ENCODE peak calls at places on chromosomes 12 and 14, in four cellular contexts. One of them, this sample, is unnamed.

GRCh38 chr14:51308872-51309271 is 68.8 kb downstream of the TMX1 start:
- DNase-seq in A549: no peak
- DNase-seq in HepG2: no peak
- DNase-seq in K562: no peak
- DNase-seq in this sample: no peak

GRCh38 chr12:70364695-70365397 is 1.2 kb upstream of the KCNMB4 start:
- DNase-seq in A549: peak; percentile 19
- DNase-seq in HepG2: no peak
- DNase-seq in K562: no peak
- DNase-seq in this sample: peak; percentile 23

GRCh38 chr12:113537751-113538087 is 66.0 kb upstream of the LHX5 start:
- DNase-seq in A549: peak; percentile 13
- DNase-seq in HepG2: no peak
- DNase-seq in K562: no peak
- DNase-seq in this sample: no peak

GRCh38 chr12:46217686-46218508 is 50.9 kb downstream of the SLC38A1 start:
- DNase-seq in A549: no peak
- DNase-seq in HepG2: no peak
- DNase-seq in K562: no peak
- DNase-seq in this sample: no peak

GRCh38 chr12:203462-204260 is 10.3 kb downstream of the SLC6A12 start:
- DNase-seq in A549: peak; percentile 26
- DNase-seq in HepG2: no peak
- DNase-seq in K562: peak; percentile 63
- DNase-seq in this sample: peak; percentile 59

GRCh38 chr14:50846171-50846880 is 15.4 kb upstream of the NIN start:
- DNase-seq in A549: peak; percentile 15
- DNase-seq in HepG2: no peak
- DNase-seq in K562: no peak
- DNase-seq in this sample: no peak

GRCh38 chr14:68638056-68638816 is 154.6 kb downstream of the ZFP36L1 start:
- DNase-seq in A549: no peak
- DNase-seq in HepG2: peak; percentile 45
- DNase-seq in K562: no peak
- DNase-seq in this sample: no peak

GRCh38 chr14:61562321-61563161 is 132.8 kb upstream of the HIF1A start:
- DNase-seq in A549: peak; percentile 93
- DNase-seq in HepG2: peak; percentile 90
- DNase-seq in K562: peak; percentile 55
- DNase-seq in this sample: no peak

GRCh38 chr12:113891737-113892520 is 74.2 kb downstream of the RBM19 start:
- DNase-seq in A549: no peak
- DNase-seq in HepG2: no peak
- DNase-seq in K562: no peak
- DNase-seq in this sample: no peak

GRCh38 chr14:49497725-49498348 is 88.3 kb downstream of the RPS29 start:
- DNase-seq in A549: peak; percentile 77
- DNase-seq in HepG2: peak; percentile 70
- DNase-seq in K562: peak; percentile 57
- DNase-seq in this sample: no peak

GRCh38 chr14:25267186-25267585 is 217.2 kb upstream of the STXBP6 start:
- DNase-seq in A549: no peak
- DNase-seq in HepG2: no peak
- DNase-seq in K562: no peak
- DNase-seq in this sample: no peak

GRCh38 chr12:34392741-34393085 is 370.4 kb downstream of the ALG10 start:
- DNase-seq in A549: no peak
- DNase-seq in HepG2: no peak
- DNase-seq in K562: no peak
- DNase-seq in this sample: no peak

GRCh38 chr14:63134801-63135200 is 69.4 kb upstream of the RHOJ start:
- DNase-seq in A549: peak; percentile 4
- DNase-seq in HepG2: no peak
- DNase-seq in K562: peak; percentile 6
- DNase-seq in this sample: no peak

GRCh38 chr12:104454997-104455396 is 1.8 kb upstream of the CHST11 start:
- DNase-seq in A549: peak; percentile 63
- DNase-seq in HepG2: no peak
- DNase-seq in K562: no peak
- DNase-seq in this sample: no peak

GRCh38 chr12:131940121-131940520 is 9.6 kb upstream of the EP400 start:
- DNase-seq in A549: no peak
- DNase-seq in HepG2: no peak
- DNase-seq in K562: no peak
- DNase-seq in this sample: no peak

GRCh38 chr14:92603309-92604257 is 90.0 kb downstream of the RIN3 start:
- DNase-seq in A549: peak; percentile 46
- DNase-seq in HepG2: no peak
- DNase-seq in K562: no peak
- DNase-seq in this sample: no peak

GRCh38 chr12:113186666-113187325 is 1.3 kb downstream of the RITA1 start:
- DNase-seq in A549: no peak
- DNase-seq in HepG2: no peak
- DNase-seq in K562: no peak
- DNase-seq in this sample: no peak

GRCh38 chr14:57317248-57317833 is 48.6 kb downstream of the AP5M1 start:
- DNase-seq in A549: peak; percentile 81
- DNase-seq in HepG2: peak; percentile 76
- DNase-seq in K562: peak; percentile 55
- DNase-seq in this sample: peak; percentile 77

GRCh38 chr12:38392584-38393144 is 76.1 kb downstream of the ALG10B start:
- DNase-seq in A549: peak; percentile 35
- DNase-seq in HepG2: no peak
- DNase-seq in K562: no peak
- DNase-seq in this sample: no peak

GRCh38 chr14:90518941-90519256 is 122.1 kb downstream of the CALM1 start:
- DNase-seq in A549: peak; percentile 46
- DNase-seq in HepG2: peak; percentile 53
- DNase-seq in K562: peak; percentile 66
- DNase-seq in this sample: peak; percentile 79

GRCh38 chr14:96630281-96630680 is 128.1 kb downstream of the PAPOLA start:
- DNase-seq in A549: no peak
- DNase-seq in HepG2: no peak
- DNase-seq in K562: no peak
- DNase-seq in this sample: no peak

GRCh38 chr12:15534322-15534721 is 212.0 kb downstream of the PTPRO start:
- DNase-seq in A549: no peak
- DNase-seq in HepG2: no peak
- DNase-seq in K562: no peak
- DNase-seq in this sample: no peak

GRCh38 chr12:75852143-75852542 is 179.4 kb downstream of the PHLDA1 start:
- DNase-seq in A549: no peak
- DNase-seq in HepG2: no peak
- DNase-seq in K562: no peak
- DNase-seq in this sample: no peak

GRCh38 chr12:34215213-34215892 is 193.1 kb downstream of the ALG10 start:
- DNase-seq in A549: no peak
- DNase-seq in HepG2: no peak
- DNase-seq in K562: no peak
- DNase-seq in this sample: no peak

GRCh38 chr12:104457746-104458644 is 1.2 kb downstream of the CHST11 start:
- DNase-seq in A549: peak; percentile 27
- DNase-seq in HepG2: no peak
- DNase-seq in K562: peak; percentile 65
- DNase-seq in this sample: peak; percentile 51

GRCh38 chr12:102992297-102992696 is 34.8 kb downstream of the ASCL1 start:
- DNase-seq in A549: peak; percentile 10
- DNase-seq in HepG2: peak; percentile 25
- DNase-seq in K562: no peak
- DNase-seq in this sample: no peak

GRCh38 chr14:104134061-104134965 is 4.1 kb upstream of the KIF26A start:
- DNase-seq in A549: no peak
- DNase-seq in HepG2: no peak
- DNase-seq in K562: no peak
- DNase-seq in this sample: peak; percentile 15

GRCh38 chr12:124555168-124555928 is 12.1 kb downstream of the NCOR2 start:
- DNase-seq in A549: no peak
- DNase-seq in HepG2: no peak
- DNase-seq in K562: no peak
- DNase-seq in this sample: no peak

GRCh38 chr14:93008381-93008780 is 85.4 kb downstream of the CHGA start:
- DNase-seq in A549: no peak
- DNase-seq in HepG2: no peak
- DNase-seq in K562: peak; percentile 21
- DNase-seq in this sample: no peak

GRCh38 chr14:95774265-95775160 is 60.6 kb upstream of the TCL1A start:
- DNase-seq in A549: peak; percentile 57
- DNase-seq in HepG2: peak; percentile 41
- DNase-seq in K562: peak; percentile 63
- DNase-seq in this sample: peak; percentile 76

GRCh38 chr14:69647216-69647615 is 35.8 kb downstream of the SUSD6 start:
- DNase-seq in A549: no peak
- DNase-seq in HepG2: no peak
- DNase-seq in K562: no peak
- DNase-seq in this sample: no peak

GRCh38 chr14:75989134-75989533 is 3.6 kb downstream of the IFT43 start:
- DNase-seq in A549: peak; percentile 28
- DNase-seq in HepG2: peak; percentile 84
- DNase-seq in K562: no peak
- DNase-seq in this sample: no peak

GRCh38 chr14:68938515-68939423 is 40.3 kb downstream of the ACTN1 start:
- DNase-seq in A549: peak; percentile 90
- DNase-seq in HepG2: peak; percentile 96
- DNase-seq in K562: no peak
- DNase-seq in this sample: no peak

GRCh38 chr14:28599191-28599590 is 167.4 kb upstream of the FOXG1 start:
- DNase-seq in A549: no peak
- DNase-seq in HepG2: no peak
- DNase-seq in K562: no peak
- DNase-seq in this sample: no peak

DNA sequence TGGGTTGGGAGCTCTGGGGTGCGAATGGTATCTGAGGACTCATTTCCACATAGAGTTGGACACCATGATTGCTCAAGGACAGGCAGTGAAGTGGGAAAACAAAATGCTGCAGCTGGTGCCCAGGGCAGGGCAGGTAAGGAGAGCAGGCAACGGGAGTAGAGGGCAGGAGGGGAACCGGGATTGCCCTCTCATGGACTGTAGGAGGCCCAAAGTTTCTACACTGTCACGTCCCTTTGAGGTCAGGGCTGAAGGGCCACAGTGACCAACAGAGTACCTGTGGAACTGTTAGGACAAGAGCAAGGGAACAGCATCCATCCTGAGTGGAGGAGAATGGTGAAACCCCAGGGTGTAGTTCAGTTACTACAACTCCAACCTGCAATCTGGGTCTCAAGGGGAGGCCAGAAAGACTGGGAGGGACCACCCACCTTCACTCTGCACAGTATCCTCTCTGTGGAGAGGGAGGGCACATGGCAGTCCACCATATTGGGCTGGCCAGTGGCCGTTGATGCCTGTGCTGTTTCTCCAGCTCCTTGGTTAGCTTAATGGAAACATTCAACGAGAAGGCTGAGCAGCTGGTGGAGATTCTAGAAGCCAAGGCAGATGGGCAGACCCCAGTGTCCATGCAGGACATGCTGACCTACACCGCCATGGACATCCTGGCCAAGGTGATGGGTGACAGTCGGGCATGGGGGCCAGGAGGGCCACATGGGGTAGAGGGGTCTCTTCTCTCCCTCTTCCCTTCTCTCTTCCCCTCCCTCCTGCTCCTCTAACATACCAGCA is 22.2 kb downstream of the CYP46A1 start:
- DNase-seq in A549: no peak
- DNase-seq in HepG2: no peak
- DNase-seq in K562: no peak
- DNase-seq in this sample: no peak
- TF ChIP-seq HMGXB4 in A549: no peak
- TF ChIP-seq HMGXB4 in HepG2: no peak
- TF ChIP-seq HMGXB4 in K562: no peak
- TF ChIP-seq HMGXB4 in this sample: no peak

GRCh38 chr14:105315941-105316562 is 1.5 kb downstream of the PACS2 start:
- DNase-seq in A549: no peak
- DNase-seq in HepG2: no peak
- DNase-seq in K562: no peak
- DNase-seq in this sample: no peak

GRCh38 chr14:105312973-105313372 is 1.6 kb upstream of the PACS2 start:
- DNase-seq in A549: no peak
- DNase-seq in HepG2: no peak
- DNase-seq in K562: no peak
- DNase-seq in this sample: no peak

GRCh38 chr14:105313381-105314286 is 914 bp upstream of the PACS2 start:
- DNase-seq in A549: no peak
- DNase-seq in HepG2: no peak
- DNase-seq in K562: peak; percentile 76
- DNase-seq in this sample: peak; percentile 47

GRCh38 chr14:105315211-105315721 is 718 bp downstream of the PACS2 start:
- DNase-seq in A549: peak; percentile 35
- DNase-seq in HepG2: peak; percentile 41
- DNase-seq in K562: no peak
- DNase-seq in this sample: peak; percentile 57

GRCh38 chr14:105314287-105315185 is at the start of gene PACS2:
- DNase-seq in A549: peak; percentile 81
- DNase-seq in HepG2: peak; percentile 46
- DNase-seq in K562: peak; percentile 94
- DNase-seq in this sample: peak; percentile 63
- TF ChIP-seq HMGXB4 in A549: no peak
- TF ChIP-seq HMGXB4 in HepG2: no peak
- TF ChIP-seq HMGXB4 in K562: no peak
- TF ChIP-seq HMGXB4 in this sample: peak; percentile 13

GRCh38 chr14:99936738-99937474 is 128.3 kb upstream of the EVL start:
- DNase-seq in A549: no peak
- DNase-seq in HepG2: no peak
- DNase-seq in K562: no peak
- DNase-seq in this sample: no peak
- TF ChIP-seq HMGXB4 in A549: no peak
- TF ChIP-seq HMGXB4 in HepG2: no peak
- TF ChIP-seq HMGXB4 in K562: no peak
- TF ChIP-seq HMGXB4 in this sample: no peak

GRCh38 chr12:106885026-106885425 is 70.7 kb upstream of the TMEM263 start:
- DNase-seq in A549: no peak
- DNase-seq in HepG2: no peak
- DNase-seq in K562: no peak
- DNase-seq in this sample: no peak

GRCh38 chr12:106886921-106887320 is 68.8 kb upstream of the TMEM263 start:
- DNase-seq in A549: no peak
- DNase-seq in HepG2: no peak
- DNase-seq in K562: no peak
- DNase-seq in this sample: no peak

GRCh38 chr12:106885546-106886249 is 70.0 kb upstream of the TMEM263 start:
- DNase-seq in A549: no peak
- DNase-seq in HepG2: no peak
- DNase-seq in K562: no peak
- DNase-seq in this sample: no peak

GRCh38 chr12:106879612-106880011 is 76.1 kb upstream of the TMEM263 start:
- DNase-seq in A549: no peak
- DNase-seq in HepG2: no peak
- DNase-seq in K562: no peak
- DNase-seq in this sample: no peak

GRCh38 chr12:106883421-106883820 is 72.3 kb upstream of the TMEM263 start:
- DNase-seq in A549: no peak
- DNase-seq in HepG2: no peak
- DNase-seq in K562: no peak
- DNase-seq in this sample: no peak
- TF ChIP-seq HMGXB4 in A549: no peak
- TF ChIP-seq HMGXB4 in HepG2: no peak
- TF ChIP-seq HMGXB4 in K562: no peak
- TF ChIP-seq HMGXB4 in this sample: no peak

This sample was measured in WTC11.